ENCODE peak calls at places on chromosomes 11 and 22, in six cellular contexts. S is SK-N-SH, O is HCT116, C is HepG2, D is K562, W is GM12878. H is an unnamed sample.
A peak's percentile ranks its signal among the peaks of the same experiment; 100 is the strongest.

GRCh38 chr11:12084191-12084717 is 26.1 kb upstream of the MICAL2 start:
- DNase-seq in S (no peak), O (no peak), C (no peak), D (no peak), W (no peak), H (no peak)

GRCh38 chr22:36775589-36775965 is 342 bp downstream of the IFT27 start:
- DNase-seq in S (no peak), O (no peak), C (no peak), D (no peak), W (no peak), H (no peak)

GRCh38 chr22:20400606-20401375 is 6.8 kb downstream of the ZNF74 start:
- DNase-seq in S (no peak), O (no peak), C (no peak), D (no peak), W (no peak), H (no peak)

GRCh38 chr22:37633082-37633692 is 6.3 kb upstream of the SH3BP1 start:
- DNase-seq in S (no peak), O (no peak), C (no peak), D (no peak), W (peak; percentile 74), H (no peak)

GRCh38 chr11:62338218-62338617 is 970 bp downstream of the ASRGL1 start:
- DNase-seq in S (no peak), O (no peak), C (no peak), D (no peak), W (no peak), H (no peak)

GRCh38 chr22:18044548-18045271 is 20.3 kb upstream of the MICAL3 start:
- DNase-seq in S (no peak), O (no peak), C (peak; percentile 94), D (no peak), W (no peak), H (no peak)

GRCh38 chr11:111570796-111571195 is 30.3 kb downstream of the LAYN start:
- DNase-seq in S (no peak), O (no peak), C (no peak), D (no peak), W (no peak), H (no peak)

GRCh38 chr11:65381721-65382035 is 768 bp downstream of the SLC25A45 start:
- DNase-seq in S (no peak), O (peak; percentile 65), C (peak; percentile 94), D (peak; percentile 88), W (no peak), H (peak; percentile 12)

GRCh38 chr11:123493393-123494063 is 63.5 kb downstream of the GRAMD1B start:
- DNase-seq in S (no peak), O (no peak), C (no peak), D (no peak), W (no peak), H (no peak)

GRCh38 chr22:30503551-30503950 is 1.9 kb downstream of the SEC14L4 start:
- DNase-seq in S (no peak), O (no peak), C (no peak), D (no peak), W (no peak), H (no peak)

GRCh38 chr11:126653040-126653439 is 297.6 kb downstream of the ST3GAL4 start:
- DNase-seq in S (no peak), O (no peak), C (no peak), D (no peak), W (no peak), H (no peak)

GRCh38 chr11:33147559-33147958 is 13.7 kb downstream of the CSTF3 start:
- DNase-seq in S (no peak), O (no peak), C (no peak), D (no peak), W (no peak), H (no peak)

GRCh38 chr22:31654408-31654807 is 7.6 kb downstream of the PISD start:
- DNase-seq in S (no peak), O (no peak), C (no peak), D (no peak), W (no peak), H (no peak)

GRCh38 chr11:23112987-23113886 is 253.0 kb upstream of the CCDC179 start:
- DNase-seq in S (peak; percentile 46), O (no peak), C (peak; percentile 69), D (peak; percentile 11), W (no peak), H (peak; percentile 7)

GRCh38 chr11:68684385-68685356 is at the start of gene GAL:
- DNase-seq in S (peak; percentile 91), O (no peak), C (no peak), D (peak; percentile 72), W (no peak), H (no peak)

GRCh38 chr11:128733440-128734115 is 39.7 kb downstream of the FLI1 start:
- DNase-seq in S (peak; percentile 31), O (no peak), C (no peak), D (no peak), W (no peak), H (no peak)

GRCh38 chr11:2541321-2541680 is 96.5 kb downstream of the KCNQ1 start:
- DNase-seq in S (no peak), O (no peak), C (no peak), D (no peak), W (no peak), H (no peak)

GRCh38 chr11:57230316-57230715 is 6.7 kb downstream of the APLNR start:
- DNase-seq in S (no peak), O (no peak), C (no peak), D (no peak), W (no peak), H (no peak)

GRCh38 chr11:35111171-35112055 is 27.6 kb upstream of the CD44 start:
- DNase-seq in S (no peak), O (no peak), C (no peak), D (peak; percentile 26), W (no peak), H (no peak)

GRCh38 chr11:64028398-64029115 is 7.2 kb upstream of the FLRT1 start:
- DNase-seq in S (peak; percentile 81), O (no peak), C (no peak), D (peak; percentile 46), W (no peak), H (no peak)

GRCh38 chr22:36267058-36267457 is 14.1 kb downstream of the APOL1 start:
- DNase-seq in S (no peak), O (no peak), C (no peak), D (no peak), W (no peak), H (no peak)

GRCh38 chr11:19076744-19077589 is 16.4 kb upstream of the MRGPRX2 start:
- DNase-seq in S (peak; percentile 80), O (peak; percentile 31), C (peak; percentile 32), D (peak; percentile 67), W (no peak), H (peak; percentile 39)

GRCh38 chr11:63019506-63019905 is 3.9 kb upstream of the SLC22A8 start:
- DNase-seq in S (no peak), O (no peak), C (no peak), D (no peak), W (no peak), H (no peak)

GRCh38 chr11:117583063-117583801 is 213.8 kb downstream of the DSCAML1 start:
- DNase-seq in S (peak; percentile 49), O (no peak), C (no peak), D (no peak), W (no peak), H (no peak)
- TF ChIP-seq SIN3A in S (no peak), O (no peak), C (no peak), D (no peak), W (no peak), H (no peak)

GRCh38 chr22:23385301-23386244 is 194.5 kb downstream of the IGLL1 start:
- DNase-seq in S (peak; percentile 93), O (peak; percentile 61), C (peak; percentile 59), D (peak; percentile 74), W (peak; percentile 36), H (peak; percentile 64)

GRCh38 chr22:23387827-23388491 is 192.1 kb downstream of the IGLL1 start:
- DNase-seq in S (no peak), O (no peak), C (no peak), D (no peak), W (no peak), H (no peak)

GRCh38 chr22:23384899-23385298 is 195.2 kb downstream of the IGLL1 start:
- DNase-seq in S (no peak), O (no peak), C (no peak), D (no peak), W (no peak), H (no peak)

GRCh38 chr22:23386822-23387580 is 193.1 kb downstream of the IGLL1 start:
- DNase-seq in S (no peak), O (no peak), C (no peak), D (no peak), W (no peak), H (no peak)

GRCh38 chr22:23386245-23386631 is 193.9 kb downstream of the IGLL1 start:
- DNase-seq in S (no peak), O (no peak), C (no peak), D (no peak), W (no peak), H (no peak)
- TF ChIP-seq CTCF in S (no peak), O (no peak), C (no peak), D (no peak), W (no peak), H (no peak)

GRCh38 chr11:7671347-7671746 is 2.0 kb downstream of the CYB5R2 start:
- DNase-seq in S (no peak), O (no peak), C (no peak), D (no peak), W (no peak), H (no peak)
- TF ChIP-seq REST in S (no peak), O (no peak), C (no peak), D (no peak), W (no peak), H (no peak)

DNA sequence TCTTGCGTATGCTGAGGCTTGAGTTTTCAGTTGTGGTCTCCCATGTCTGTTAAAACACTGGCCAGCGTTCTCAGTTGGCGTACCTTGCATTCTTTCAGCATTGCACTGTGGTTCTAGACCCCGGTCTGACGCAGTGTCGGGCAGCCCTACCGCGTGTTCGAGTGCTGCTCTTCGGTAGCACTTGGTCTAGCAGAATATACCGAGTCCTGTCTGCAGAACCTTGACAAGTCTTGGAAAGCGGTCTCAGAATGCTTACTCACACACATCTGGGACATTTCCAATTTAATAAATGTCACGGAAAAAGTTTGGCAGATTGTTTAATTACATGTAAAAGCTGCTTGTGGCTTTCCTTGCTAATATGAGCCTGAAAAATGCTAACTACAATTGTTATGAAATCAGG is 32.6 kb downstream of the PPFIA1 start:
- DNase-seq in S (no peak), O (no peak), C (no peak), D (no peak), W (no peak), H (no peak)
- TF ChIP-seq SIN3A in S (no peak), O (no peak), C (no peak), D (no peak), W (no peak), H (no peak)

H was measured in Panc1.